ENCODE peak calls at places on chromosomes 7 and 10, in seven cellular contexts. X is ovary, Y is tibial artery, E is lower lobe of right lung, Z is AG09309, U is caudate nucleus, L is NCI-H1092 treated with DMSO at 0.1 percent for 48 hours. D is an unnamed sample.

GRCh38 chr10:96830511-96831199 is 1.4 kb upstream of the LCOR start:
- DNase-seq in X (peak), Y (peak), E (no peak), Z (no peak), U (no peak), L (peak), D (peak)

GRCh38 chr10:77418211-77418640 is 219.4 kb downstream of the KCNMA1 start:
- DNase-seq in X (no peak), Y (peak), E (no peak), Z (no peak), U (no peak), L (no peak), D (no peak)

GRCh38 chr10:130498042-130498441 is 361.9 kb downstream of the GLRX3 start:
- DNase-seq in X (no peak), Y (no peak), E (no peak), Z (no peak), U (no peak), L (no peak), D (no peak)

GRCh38 chr10:62426086-62426485 is 51.9 kb downstream of the ZNF365 start:
- DNase-seq in X (no peak), Y (no peak), E (no peak), Z (no peak), U (no peak), L (no peak), D (no peak)

GRCh38 chr10:48536226-48536500 is 68.7 kb downstream of the ARHGAP22 start:
- DNase-seq in X (no peak), Y (no peak), E (no peak), Z (no peak), U (no peak), L (no peak), D (no peak)

GRCh38 chr10:71079761-71080380 is 132.5 kb upstream of the UNC5B start:
- DNase-seq in X (no peak), Y (peak), E (no peak), Z (no peak), U (no peak), L (no peak), D (no peak)

GRCh38 chr7:131948434-131949053 is 392.1 kb upstream of the PODXL start:
- DNase-seq in X (no peak), Y (no peak), E (no peak), Z (no peak), U (no peak), L (no peak), D (peak)

GRCh38 chr7:47258798-47259197 is 323.1 kb downstream of the TNS3 start:
- DNase-seq in X (no peak), Y (no peak), E (no peak), Z (no peak), U (no peak), L (no peak), D (no peak)

GRCh38 chr7:12062062-12062461 is 149.0 kb upstream of the TMEM106B start:
- DNase-seq in X (no peak), Y (no peak), E (no peak), Z (no peak), U (no peak), L (peak), D (no peak)

GRCh38 chr10:96834121-96834520 is 2.0 kb downstream of the LCOR start:
- DNase-seq in X (no peak), Y (no peak), E (no peak), Z (no peak), U (no peak), L (no peak), D (no peak)

GRCh38 chr10:116882631-116883030 is 33.3 kb downstream of the ENO4 start:
- DNase-seq in X (no peak), Y (no peak), E (no peak), Z (no peak), U (no peak), L (no peak), D (no peak)

GRCh38 chr10:61793760-61794713 is 107.5 kb upstream of the ARID5B start:
- DNase-seq in X (no peak), Y (no peak), E (no peak), Z (no peak), U (no peak), L (peak), D (no peak)

GRCh38 chr7:140475747-140476333 is 3.5 kb downstream of the MKRN1 start:
- DNase-seq in X (peak), Y (no peak), E (no peak), Z (peak), U (no peak), L (peak), D (peak)

GRCh38 chr7:4211261-4211660 is 470.8 kb upstream of the FOXK1 start:
- DNase-seq in X (no peak), Y (no peak), E (no peak), Z (no peak), U (no peak), L (no peak), D (no peak)

GRCh38 chr10:102068216-102068615 is 3.1 kb downstream of the HPS6 start:
- DNase-seq in X (peak), Y (no peak), E (no peak), Z (no peak), U (no peak), L (no peak), D (no peak)

GRCh38 chr7:155009570-155010157 is 6.7 kb upstream of the PAXIP1 start:
- DNase-seq in X (no peak), Y (no peak), E (no peak), Z (no peak), U (no peak), L (no peak), D (no peak)

GRCh38 chr7:149494738-149495368 is 2.8 kb downstream of the ZNF746 start:
- DNase-seq in X (no peak), Y (no peak), E (no peak), Z (peak), U (no peak), L (no peak), D (no peak)

D was measured in HuH-7.5.